ENCODE peak calls at places on chromosomes 16 and 17, in eight cellular contexts. F, Z, S, J, C, M, N and Y are unnamed samples.

GRCh38 chr17:81273698-81274470 is 21.2 kb downstream of the SLC38A10 start:
- DNase-seq in F (no peak), Z (no peak), S (no peak), J (no peak), C (no peak), M (no peak), N (no peak), Y (no peak)

GRCh38 chr17:21524211-21524591 is 148.0 kb downstream of the KCNJ12 start:
- DNase-seq in F (peak), Z (no peak), S (no peak), J (no peak), C (no peak), M (no peak), N (no peak), Y (no peak)

GRCh38 chr16:11973065-11973464 is 3.5 kb upstream of the SNX29 start:
- DNase-seq in F (no peak), Z (no peak), S (no peak), J (no peak), C (no peak), M (no peak), N (no peak), Y (no peak)

GRCh38 chr17:81064746-81065475 is 30.0 kb downstream of the BAIAP2 start:
- DNase-seq in F (peak), Z (no peak), S (no peak), J (peak), C (peak), M (no peak), N (no peak), Y (no peak)

GRCh38 chr17:58200024-58200633 is 7.6 kb downstream of the EPX start:
- DNase-seq in F (peak), Z (peak), S (peak), J (peak), C (peak), M (no peak), N (peak), Y (peak)

GRCh38 chr16:55830658-55831294 is 2.1 kb downstream of the CES1 start:
- DNase-seq in F (no peak), Z (no peak), S (no peak), J (no peak), C (no peak), M (no peak), N (no peak), Y (no peak)

GRCh38 chr17:50721194-50722010 is 2.0 kb downstream of the LUC7L3 start:
- DNase-seq in F (no peak), Z (no peak), S (no peak), J (no peak), C (no peak), M (no peak), N (no peak), Y (no peak)

GRCh38 chr17:80871341-80871740 is 120.3 kb upstream of the CHMP6 start:
- DNase-seq in F (no peak), Z (no peak), S (no peak), J (no peak), C (no peak), M (no peak), N (no peak), Y (no peak)

DNA sequence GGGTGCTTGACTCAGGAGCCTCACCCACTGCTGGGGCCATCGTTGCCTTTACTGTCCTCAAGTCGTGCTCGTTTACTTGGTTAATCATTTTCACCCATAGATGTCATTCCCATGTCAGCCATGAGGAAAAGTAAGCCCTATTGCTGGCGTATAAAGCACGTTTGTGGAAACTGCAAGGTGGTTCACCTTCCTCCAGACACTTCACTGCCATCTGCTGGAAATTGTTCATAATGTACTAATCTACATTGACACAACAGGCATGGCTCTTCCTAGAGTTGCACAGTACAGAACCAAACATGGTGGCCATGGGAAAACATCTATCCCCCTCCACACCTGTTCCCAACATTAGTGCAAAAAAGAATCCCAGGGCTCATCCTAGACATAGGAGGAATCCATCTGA is 116.6 kb downstream of the ZNF18 start:
- DNase-seq in F (no peak), Z (no peak), S (peak), J (peak), C (no peak), M (no peak), N (peak), Y (no peak)
- TF ChIP-seq CTCF in F (no peak), Z (peak), S (no peak), J (no peak), C (no peak), M (no peak), N (no peak), Y (no peak)

GRCh38 chr16:57535680-57536305 is 578 bp downstream of the CCDC102A start:
- DNase-seq in F (peak), Z (peak), S (peak), J (peak), C (peak), M (peak), N (peak), Y (peak)
- TF ChIP-seq CTCF in F (peak), Z (no peak), S (peak), J (no peak), C (no peak), M (peak), N (peak), Y (no peak)

DNA sequence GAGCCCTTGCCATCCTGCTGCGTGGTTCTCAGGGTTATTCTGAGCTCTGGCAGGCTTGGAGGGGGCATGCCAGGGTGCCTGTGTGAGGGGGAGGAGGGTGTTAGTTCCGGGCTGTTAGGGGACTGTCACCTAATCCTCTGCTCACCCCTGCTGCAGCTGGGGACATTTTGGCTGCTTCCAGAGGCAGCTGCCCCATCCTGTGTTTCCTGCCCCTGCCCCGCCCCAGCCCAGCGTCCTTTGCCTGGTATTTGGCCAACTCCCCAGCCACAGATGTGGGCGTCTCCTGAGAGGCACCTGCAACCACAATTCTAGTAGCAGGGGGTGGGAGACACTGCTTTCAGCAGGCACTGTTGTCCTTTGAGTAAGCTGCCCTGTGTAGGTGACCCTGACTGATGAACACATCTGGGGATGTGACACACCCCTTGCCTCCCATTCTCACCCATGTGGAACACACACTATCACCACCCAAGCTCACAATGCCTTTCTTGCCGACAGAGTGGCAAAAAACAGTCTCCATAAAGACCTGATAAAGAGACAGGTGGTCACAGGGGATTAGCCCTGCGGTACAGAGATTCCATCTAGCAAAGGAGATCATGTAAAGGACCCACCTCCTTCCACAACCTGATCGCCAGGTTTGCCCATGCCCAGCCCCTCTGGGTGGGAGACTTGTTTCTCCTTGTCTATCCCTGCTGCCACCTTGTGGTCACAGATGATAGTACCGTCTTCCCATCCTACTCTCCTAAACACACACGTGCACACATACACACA is at the start of gene CHRNE:
- DNase-seq in F (peak), Z (peak), S (peak), J (peak), C (peak), M (peak), N (peak), Y (peak)
- TF ChIP-seq CTCF in F (peak), Z (peak), S (peak), J (peak), C (peak), M (peak), N (peak), Y (peak)

GRCh38 chr16:57039148-57039812 is 49.9 kb downstream of the NLRC5 start:
- DNase-seq in F (peak), Z (no peak), S (no peak), J (peak), C (peak), M (no peak), N (no peak), Y (no peak)
- TF ChIP-seq CTCF in F (no peak), Z (no peak), S (no peak), J (no peak), C (no peak), M (no peak), N (no peak), Y (no peak)

DNA sequence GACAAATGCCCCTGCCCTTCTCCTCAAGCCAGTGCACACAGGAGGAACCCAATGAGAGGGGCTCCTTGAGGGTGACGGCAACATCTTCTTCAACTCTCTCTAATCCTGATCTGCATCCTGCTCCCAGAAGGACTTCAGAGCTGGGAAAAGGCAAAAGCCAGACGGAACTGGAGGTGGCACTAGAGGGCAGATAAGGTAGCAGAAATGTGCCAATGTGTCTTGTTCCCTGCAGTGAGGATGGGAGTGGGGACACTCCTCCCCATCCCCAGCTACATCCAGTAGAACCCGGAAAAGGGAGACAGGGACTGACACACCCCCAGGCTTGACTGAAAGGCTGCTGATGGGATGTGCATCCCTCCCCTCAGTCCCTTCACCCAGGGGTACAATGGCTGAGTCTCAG is 28.5 kb downstream of the SRCIN1 start:
- DNase-seq in F (no peak), Z (no peak), S (no peak), J (no peak), C (no peak), M (no peak), N (no peak), Y (no peak)
- TF ChIP-seq CTCF in F (no peak), Z (no peak), S (no peak), J (no peak), C (no peak), M (no peak), N (no peak), Y (no peak)

DNA sequence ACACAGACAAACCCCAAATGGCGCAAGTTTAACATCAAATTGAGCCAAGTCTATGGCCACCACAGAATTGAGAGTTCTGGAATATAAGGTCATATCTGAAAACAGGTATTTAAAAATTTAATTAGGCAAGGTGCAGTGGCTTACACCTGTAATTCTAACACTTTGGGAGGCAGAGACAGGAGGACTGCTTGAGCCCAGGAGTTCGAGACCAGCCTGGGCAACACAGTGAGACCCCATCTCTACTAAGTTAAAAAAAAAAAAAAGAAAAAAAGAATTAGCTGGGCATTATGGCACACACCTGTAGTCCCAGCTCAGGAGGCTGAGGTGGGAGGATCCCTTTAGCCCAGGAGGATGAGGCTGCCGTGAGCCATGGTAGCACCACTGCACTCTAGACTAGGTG is 19.1 kb downstream of the NFE2L1 start:
- DNase-seq in F (no peak), Z (no peak), S (no peak), J (no peak), C (no peak), M (no peak), N (no peak), Y (no peak)
- TF ChIP-seq CTCF in F (no peak), Z (no peak), S (no peak), J (no peak), C (no peak), M (no peak), N (no peak), Y (no peak)

GRCh38 chr16:85635545-85636140 is 22.5 kb downstream of the GSE1 start:
- DNase-seq in F (no peak), Z (no peak), S (no peak), J (no peak), C (no peak), M (no peak), N (no peak), Y (no peak)
- TF ChIP-seq CTCF in F (no peak), Z (no peak), S (no peak), J (no peak), C (no peak), M (no peak), N (no peak), Y (no peak)

DNA sequence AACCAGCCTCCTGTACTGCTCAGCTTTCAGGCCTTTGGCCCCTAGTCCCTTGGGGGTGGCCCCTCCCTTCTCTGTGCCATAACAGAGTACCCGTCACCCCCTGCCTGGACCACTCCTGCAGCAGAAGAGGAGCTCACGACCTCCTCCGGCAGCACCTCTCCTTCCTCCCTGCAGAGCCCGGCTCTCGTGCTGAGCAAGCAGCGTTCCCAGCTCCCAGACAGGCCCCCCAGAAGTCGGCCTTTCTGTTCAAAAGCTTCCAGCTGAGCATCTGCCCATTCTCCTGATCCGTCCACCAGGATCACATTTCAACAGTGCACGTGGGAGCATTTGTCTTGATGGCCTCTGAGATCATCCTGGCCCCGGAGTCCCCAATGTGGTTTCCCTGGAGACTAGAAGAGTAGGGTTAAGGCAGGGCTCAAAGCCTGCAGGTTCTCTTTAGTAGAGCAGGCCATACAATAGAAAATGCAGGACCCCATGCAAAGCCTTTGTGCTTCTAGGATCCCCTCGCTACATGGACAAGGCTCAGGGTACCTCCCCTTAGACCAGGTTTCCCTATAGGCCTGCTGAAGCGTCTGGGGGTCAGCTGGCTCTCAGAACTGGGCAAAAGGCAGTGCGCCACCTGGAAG is 35.6 kb downstream of the NLRC3 start:
- DNase-seq in F (no peak), Z (no peak), S (no peak), J (no peak), C (no peak), M (no peak), N (no peak), Y (no peak)
- TF ChIP-seq CTCF in F (no peak), Z (no peak), S (no peak), J (no peak), C (no peak), M (no peak), N (no peak), Y (no peak)

GRCh38 chr16:1825864-1826690 is 548 bp downstream of the HAGH start:
- DNase-seq in F (no peak), Z (peak), S (peak), J (no peak), C (no peak), M (no peak), N (peak), Y (peak)
- TF ChIP-seq CTCF in F (no peak), Z (no peak), S (no peak), J (no peak), C (no peak), M (no peak), N (no peak), Y (no peak)